ENCODE peak calls at places on chromosome 19, in nine cellular contexts. X is esophagus squamous epithelium, N is HCT116, T is IMR-90, O is sigmoid colon, S is spleen, J is right lobe of liver, Q is erythroblast, L is H54. H is an unnamed sample.

GRCh38 chr19:892243-892996 is 567 bp downstream of the MED16 start:
- DNase-seq in X (no peak), N (no peak), T (no peak), O (no peak), S (no peak), J (no peak), Q (peak), L (no peak), H (peak)

GRCh38 chr19:51687791-51688664 is 5.1 kb upstream of the SPACA6 start:
- DNase-seq in X (no peak), N (no peak), T (peak), O (peak), S (peak), J (no peak), Q (no peak), L (no peak), H (peak)

GRCh38 chr19:6564393-6564792 is 26.6 kb downstream of the CD70 start:
- DNase-seq in X (no peak), N (no peak), T (no peak), O (no peak), S (no peak), J (no peak), Q (peak), L (no peak), H (no peak)

GRCh38 chr19:34017024-34017423 is 155.3 kb upstream of the LSM14A start:
- DNase-seq in X (no peak), N (peak), T (no peak), O (no peak), S (no peak), J (no peak), Q (no peak), L (no peak), H (no peak)

GRCh38 chr19:15926484-15926883 is 7.8 kb downstream of the CYP4F11 start:
- DNase-seq in X (no peak), N (no peak), T (no peak), O (no peak), S (no peak), J (peak), Q (no peak), L (no peak), H (no peak)

GRCh38 chr19:31553112-31553843 is 204.0 kb upstream of the TSHZ3 start:
- DNase-seq in X (no peak), N (no peak), T (no peak), O (peak), S (no peak), J (no peak), Q (no peak), L (no peak), H (no peak)

GRCh38 chr19:40521276-40521675 is 54.5 kb downstream of the SPTBN4 start:
- DNase-seq in X (no peak), N (no peak), T (peak), O (no peak), S (no peak), J (no peak), Q (peak), L (no peak), H (no peak)

GRCh38 chr19:4730740-4731171 is 7.1 kb upstream of the DPP9 start:
- DNase-seq in X (no peak), N (peak), T (no peak), O (no peak), S (no peak), J (no peak), Q (peak), L (no peak), H (no peak)

GRCh38 chr19:18701250-18701608 is 17.7 kb downstream of the CRTC1 start:
- DNase-seq in X (no peak), N (no peak), T (no peak), O (no peak), S (no peak), J (no peak), Q (no peak), L (no peak), H (no peak)

GRCh38 chr19:18231775-18232174 is 5.5 kb upstream of the PDE4C start:
- DNase-seq in X (no peak), N (no peak), T (no peak), O (no peak), S (no peak), J (no peak), Q (no peak), L (no peak), H (no peak)

GRCh38 chr19:42140125-42140754 is 8.0 kb upstream of the POU2F2 start:
- DNase-seq in X (no peak), N (no peak), T (peak), O (no peak), S (peak), J (no peak), Q (peak), L (no peak), H (peak)

GRCh38 chr19:56974554-56975207 is 134.2 kb upstream of the PEG3 start:
- DNase-seq in X (no peak), N (no peak), T (no peak), O (no peak), S (no peak), J (no peak), Q (no peak), L (no peak), H (peak)

GRCh38 chr19:15421726-15422260 is 3.0 kb upstream of the AKAP8L start:
- DNase-seq in X (no peak), N (no peak), T (no peak), O (no peak), S (no peak), J (peak), Q (no peak), L (no peak), H (peak)

GRCh38 chr19:14632286-14632685 is 42.4 kb downstream of the ADGRE3 start:
- DNase-seq in X (no peak), N (peak), T (peak), O (no peak), S (no peak), J (no peak), Q (peak), L (peak), H (no peak)

GRCh38 chr19:35673121-35673804 is 6.9 kb downstream of the UPK1A start:
- DNase-seq in X (no peak), N (peak), T (peak), O (peak), S (peak), J (peak), Q (peak), L (peak), H (no peak)

GRCh38 chr19:38661996-38662395 is 14.5 kb downstream of the ACTN4 start:
- DNase-seq in X (no peak), N (no peak), T (no peak), O (no peak), S (no peak), J (no peak), Q (no peak), L (no peak), H (no peak)
- TF ChIP-seq POLR2A in X (no peak), N (no peak), T (no peak), O (no peak), S (no peak), J (no peak), Q (no peak), L (no peak), H (no peak)

DNA sequence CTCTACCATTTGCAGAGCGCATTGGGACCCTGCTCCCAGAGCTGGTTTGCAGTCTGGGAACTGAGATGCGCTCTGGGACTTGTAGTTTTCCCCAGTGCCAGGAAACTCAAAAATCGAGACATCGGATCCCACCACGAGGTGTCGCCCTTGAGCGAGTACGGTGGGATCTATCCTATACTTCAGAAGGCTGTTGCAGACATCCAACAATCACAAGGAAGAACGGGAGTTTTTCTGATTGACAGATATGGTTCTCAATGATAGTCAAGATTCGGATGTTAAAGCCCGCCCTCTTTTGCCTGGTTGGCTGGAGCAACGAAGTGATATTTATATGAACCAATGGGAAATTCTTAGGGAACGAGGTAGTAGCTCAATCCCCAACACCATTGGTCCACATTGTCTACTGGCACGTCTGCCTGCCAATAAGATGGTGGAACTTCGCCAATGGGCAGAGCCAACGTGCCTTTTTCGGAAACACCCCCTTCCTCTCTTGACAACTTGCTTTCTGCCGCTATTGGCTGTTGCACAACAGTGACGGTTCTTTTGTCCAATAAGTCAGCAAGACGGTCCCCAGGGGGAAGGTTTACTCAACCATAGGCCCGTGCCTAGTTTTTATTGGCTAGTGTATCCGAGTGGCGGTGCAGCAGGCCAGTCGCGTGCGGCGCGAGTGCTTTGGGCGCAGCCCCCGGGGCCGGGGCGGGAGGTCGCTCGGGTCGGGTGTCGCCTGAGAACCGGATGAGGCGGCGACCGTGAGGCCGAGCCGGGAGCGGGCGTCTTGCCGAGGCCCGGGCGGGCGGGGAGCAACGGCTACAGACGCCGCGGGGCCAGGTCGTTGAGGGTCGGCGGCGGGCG is at the start of gene DNM2:
- DNase-seq in X (peak), N (peak), T (peak), O (peak), S (peak), J (peak), Q (peak), L (peak), H (peak)
- TF ChIP-seq POLR2A in X (no peak), N (peak), T (no peak), O (no peak), S (no peak), J (peak), Q (peak), L (peak), H (peak)

GRCh38 chr19:10744848-10745293 is 27.0 kb downstream of the DNM2 start:
- DNase-seq in X (no peak), N (no peak), T (no peak), O (no peak), S (no peak), J (peak), Q (no peak), L (no peak), H (no peak)
- TF ChIP-seq POLR2A in X (no peak), N (no peak), T (no peak), O (no peak), S (no peak), J (peak), Q (no peak), L (no peak), H (no peak)

GRCh38 chr19:47226426-47227346 is 4.3 kb downstream of the BBC3 start:
- DNase-seq in X (no peak), N (peak), T (peak), O (peak), S (peak), J (peak), Q (peak), L (peak), H (peak)
- TF ChIP-seq POLR2A in X (no peak), N (peak), T (peak), O (peak), S (no peak), J (peak), Q (peak), L (peak), H (no peak)

DNA sequence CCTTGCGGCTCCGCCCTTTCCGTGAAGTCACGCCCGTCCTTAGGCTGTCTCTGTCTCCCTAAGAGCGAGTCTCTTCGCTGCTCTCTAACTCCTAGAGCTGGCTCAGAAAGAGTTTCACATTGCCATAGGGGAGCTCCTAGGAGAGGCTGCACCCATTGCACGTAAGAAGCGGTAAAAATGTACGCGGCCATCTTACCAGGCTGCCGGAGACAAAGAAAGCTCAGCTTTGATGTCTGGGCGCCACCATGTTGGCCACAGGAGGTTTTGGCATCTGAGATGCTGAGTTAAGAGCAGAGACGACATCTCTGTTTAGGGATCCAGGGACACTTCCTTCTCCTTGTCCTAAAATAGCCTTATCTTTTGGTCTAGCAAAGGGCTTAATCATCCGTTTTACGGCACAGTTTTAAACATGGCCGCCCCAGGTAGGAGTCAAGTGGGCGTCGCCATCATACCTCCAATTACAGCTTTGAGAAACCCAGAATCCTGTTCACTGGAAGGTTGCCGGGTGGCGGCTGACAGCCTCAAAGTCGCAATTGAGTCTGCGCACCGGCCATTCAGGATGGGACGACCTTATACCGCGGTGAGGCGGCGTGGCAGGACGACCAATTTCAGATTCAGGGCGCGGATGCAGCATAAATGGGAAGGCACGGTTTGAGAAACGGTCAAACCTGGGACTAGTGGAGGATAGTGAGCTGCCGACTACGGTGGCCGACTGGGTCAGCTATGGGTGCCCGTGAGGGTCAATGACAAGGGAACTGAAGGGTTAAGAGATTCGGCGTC is at the start of gene ZNF793:
- DNase-seq in X (peak), N (no peak), T (peak), O (peak), S (peak), J (peak), Q (no peak), L (no peak), H (peak)
- TF ChIP-seq POLR2A in X (no peak), N (no peak), T (no peak), O (no peak), S (no peak), J (no peak), Q (no peak), L (no peak), H (peak)

H was measured in ovary.